ENCODE peak calls at places on chromosomes 12 and 14, in nine cellular contexts. T, R, E, G, A, Y, I, H and O are unnamed samples.

GRCh38 chr14:75044322-75044721 is 6.9 kb downstream of the MLH3 start:
- DNase-seq in H (no peak), T (no peak), Y (no peak), A (no peak), R (no peak), I (no peak), G (no peak), E (peak), O (no peak)

GRCh38 chr12:81615031-81615430 is 144.1 kb downstream of the PPFIA2 start:
- DNase-seq in R (no peak), G (no peak), A (no peak), H (no peak), Y (no peak), T (no peak), I (no peak), E (no peak), O (no peak)

GRCh38 chr12:2664721-2665577 is 129.8 kb upstream of the FKBP4 start:
- DNase-seq in H (no peak), R (no peak), T (peak), G (no peak), Y (no peak), A (no peak), I (peak), E (no peak), O (no peak)

GRCh38 chr14:99716091-99716849 is 32.2 kb downstream of the CYP46A1 start:
- DNase-seq in I (peak), A (no peak), T (no peak), R (no peak), E (no peak), H (no peak), Y (no peak), G (no peak), O (no peak)

GRCh38 chr12:40431169-40431568 is 206.4 kb downstream of the LRRK2 start:
- DNase-seq in I (no peak), T (no peak), H (no peak), G (no peak), Y (no peak), A (no peak), R (no peak), E (no peak), O (no peak)

GRCh38 chr12:6020930-6021329 is 75.9 kb upstream of the ANO2 start:
- DNase-seq in A (peak), R (no peak), E (no peak), H (no peak), G (no peak), Y (peak), T (no peak), I (no peak), O (no peak)

GRCh38 chr12:66288121-66288520 is 14.2 kb upstream of the HELB start:
- DNase-seq in R (peak), E (no peak), G (no peak), H (peak), T (no peak), A (no peak), Y (no peak), I (no peak), O (peak)

GRCh38 chr12:1782215-1782614 is 38.1 kb upstream of the LRTM2 start:
- DNase-seq in I (no peak), Y (no peak), R (no peak), E (no peak), H (no peak), A (no peak), G (no peak), T (no peak), O (no peak)

GRCh38 chr12:27865421-27865820 is 85.4 kb upstream of the MANSC4 start:
- DNase-seq in A (no peak), G (peak), H (no peak), T (no peak), I (no peak), Y (no peak), R (no peak), E (peak), O (no peak)

GRCh38 chr12:99092100-99092851 is 447.2 kb downstream of the APAF1 start:
- DNase-seq in A (no peak), G (no peak), R (no peak), E (no peak), H (no peak), T (no peak), I (peak), Y (no peak), O (no peak)

GRCh38 chr14:71139058-71139946 is 232.0 kb downstream of the PCNX1 start:
- DNase-seq in I (peak), A (no peak), E (peak), T (peak), R (peak), G (no peak), Y (peak), H (peak), O (peak)

GRCh38 chr12:79023784-79024183 is 159.2 kb downstream of the SYT1 start:
- DNase-seq in I (no peak), R (no peak), T (no peak), E (peak), G (no peak), H (no peak), Y (no peak), A (no peak), O (no peak)

GRCh38 chr14:103847954-103848719 is 762 bp upstream of the PPP1R13B start:
- DNase-seq in T (peak), E (no peak), A (no peak), H (peak), Y (peak), I (no peak), R (no peak), G (no peak), O (peak)

GRCh38 chr12:132449565-132450390 is 40.2 kb upstream of the FBRSL1 start:
- DNase-seq in I (no peak), R (no peak), E (no peak), A (no peak), Y (no peak), G (no peak), T (no peak), H (no peak), O (no peak)

GRCh38 chr14:71103662-71104484 is 196.6 kb downstream of the PCNX1 start:
- DNase-seq in R (no peak), I (no peak), E (peak), H (no peak), Y (peak), T (no peak), G (peak), A (no peak), O (no peak)

GRCh38 chr12:6452908-6453630 is 1.2 kb downstream of the TAPBPL start:
- DNase-seq in I (no peak), R (peak), A (no peak), H (no peak), Y (peak), G (no peak), E (no peak), T (no peak), O (no peak)

GRCh38 chr14:100529561-100530031 is 57.6 kb downstream of the BEGAIN start:
- DNase-seq in H (no peak), G (no peak), I (no peak), A (no peak), Y (no peak), R (no peak), T (peak), E (no peak), O (no peak)

GRCh38 chr12:40655451-40655850 is 36.8 kb upstream of the CNTN1 start:
- DNase-seq in A (no peak), G (no peak), R (no peak), H (no peak), T (no peak), Y (no peak), I (no peak), E (no peak), O (no peak)

GRCh38 chr12:47121146-47121545 is 41.4 kb upstream of the AMIGO2 start:
- DNase-seq in I (no peak), A (no peak), G (no peak), T (no peak), R (no peak), Y (no peak), H (no peak), E (peak), O (no peak)

GRCh38 chr14:89479802-89480201 is 62.8 kb upstream of the FOXN3 start:
- DNase-seq in Y (no peak), H (no peak), I (no peak), A (no peak), R (no peak), E (peak), G (no peak), T (no peak), O (no peak)

GRCh38 chr12:49293056-49293956 is 1.6 kb upstream of the PRPH start:
- DNase-seq in H (no peak), I (no peak), G (no peak), E (no peak), A (no peak), R (no peak), T (peak), Y (no peak), O (no peak)

GRCh38 chr14:78007160-78007559 is 163.0 kb upstream of the NRXN3 start:
- DNase-seq in H (no peak), R (no peak), Y (no peak), T (no peak), G (no peak), I (no peak), A (no peak), E (peak), O (no peak)

GRCh38 chr12:754871-755562 is 2.6 kb downstream of the WNK1 start:
- DNase-seq in A (no peak), Y (peak), R (peak), G (no peak), H (peak), T (no peak), I (no peak), E (peak), O (no peak)

GRCh38 chr12:14238224-14238792 is 127.2 kb upstream of the ATF7IP start:
- DNase-seq in I (no peak), G (no peak), T (no peak), A (no peak), E (peak), H (no peak), R (no peak), Y (no peak), O (no peak)